ENCODE peak calls at places on chromosomes 2 and 18, in ten cellular contexts. O is stimulated activated naive CD8-positive, alpha-beta T cell treated with anti-CD3 and anti-CD28 coated beads, Interleukin-15, amount 100 ng/mL, for 72 hours; F is T-cell; U is activated CD8-positive, alpha-beta T cell treated with anti-CD3 and anti-CD28 coated beads, Interleukin-2, amount 10 ng/mL, durations not matched to agents 7 days and 5 days; D is lower lobe of right lung; W is lung; K is Right ventricle myocardium inferior; G is pancreas; L is sciatic nerve; H is effector memory CD8-positive, alpha-beta T cell. P is an unnamed sample.

GRCh38 chr18:58625839-58626238 is 3.1 kb downstream of the ALPK2 start:
- ATAC-seq in U (no peak), H (no peak), K (no peak), D (no peak), G (no peak), W (no peak), O (no peak), F (no peak), L (no peak), P (no peak)

GRCh38 chr18:67131498-67131897 is 385.0 kb downstream of the DSEL start:
- ATAC-seq in W (no peak), H (no peak), U (no peak), L (no peak), O (no peak), F (no peak), K (no peak), G (no peak), D (no peak), P (no peak)

GRCh38 chr2:115122701-115123100 is 680.3 kb downstream of the DPP10 start:
- ATAC-seq in H (no peak), F (no peak), K (no peak), U (no peak), L (no peak), D (no peak), G (no peak), O (no peak), W (no peak), P (no peak)

GRCh38 chr2:100352511-100352910 is 30.2 kb upstream of the LONRF2 start:
- ATAC-seq in F (no peak), H (no peak), D (no peak), L (no peak), G (no peak), O (no peak), K (no peak), W (no peak), U (no peak), P (no peak)

GRCh38 chr18:24322594-24323136 is 75.0 kb downstream of the OSBPL1A start:
- ATAC-seq in G (no peak), L (no peak), H (no peak), O (no peak), F (no peak), D (no peak), K (no peak), W (no peak), U (no peak), P (no peak)

GRCh38 chr2:185676316-185676715 is 62.3 kb upstream of the FSIP2 start:
- ATAC-seq in H (no peak), O (no peak), U (no peak), G (no peak), W (no peak), L (no peak), K (no peak), F (no peak), D (no peak), P (no peak)

GRCh38 chr2:159177957-159178356 is 108.5 kb downstream of the WDSUB1 start:
- ATAC-seq in W (no peak), H (no peak), L (no peak), D (no peak), O (no peak), K (no peak), F (peak; percentile 73), U (peak; percentile 23), G (no peak), P (no peak)

GRCh38 chr18:9984025-9984424 is 70.2 kb downstream of the VAPA start:
- ATAC-seq in F (no peak), K (peak; percentile 56), G (no peak), L (peak; percentile 51), D (no peak), W (no peak), H (no peak), U (no peak), O (no peak), P (no peak)

GRCh38 chr2:64807417-64807816 is 153.7 kb upstream of the SERTAD2 start:
- ATAC-seq in F (no peak), D (peak; percentile 54), H (no peak), L (no peak), O (peak; percentile 95), U (no peak), G (peak; percentile 67), W (peak; percentile 41), K (no peak), P (no peak)

GRCh38 chr2:84686783-84687442 is 170.6 kb downstream of the DNAH6 start:
- ATAC-seq in W (no peak), D (no peak), F (peak; percentile 95), O (peak; percentile 91), L (no peak), H (no peak), K (peak; percentile 8), U (no peak), G (peak; percentile 27), P (no peak)

GRCh38 chr2:144459937-144460336 is 60.0 kb downstream of the ZEB2 start:
- ATAC-seq in O (peak; percentile 71), L (peak; percentile 27), K (peak; percentile 26), U (peak; percentile 83), G (no peak), F (peak; percentile 82), W (no peak), H (peak; percentile 88), D (peak; percentile 55), P (peak; percentile 60)